ENCODE peak calls at places on chromosomes 16 and 17, in four cellular contexts. D is HepG2, R is ovary, H is K562. N is an unnamed sample. For H3K36me3, the result is how much of the 10 kb centered on the place peaks cover.

GRCh38 chr17:6831662-6832263 is at the start of gene TEKT1:
- DNase-seq in R (peak), D (peak), H (no peak), N (peak)

GRCh38 chr16:2955438-2955778 is 8.7 kb upstream of the KREMEN2 start:
- DNase-seq in H (no peak), D (no peak), R (no peak), N (no peak)

GRCh38 chr16:66881014-66881417 is 701 bp downstream of the PDP2 start:
- DNase-seq in H (no peak), D (no peak), R (peak), N (no peak)

GRCh38 chr17:73393962-73394361 is 82.2 kb upstream of the CDC42EP4 start:
- DNase-seq in D (peak), H (no peak), R (no peak), N (no peak)

GRCh38 chr17:57433396-57433944 is 177.1 kb downstream of the MSI2 start:
- DNase-seq in R (no peak), H (no peak), D (no peak), N (no peak)

GRCh38 chr17:725084-725483 is 7.3 kb upstream of the TLCD3A start:
- DNase-seq in R (no peak), H (no peak), D (no peak), N (no peak)

GRCh38 chr17:74296548-74296936 is 22.5 kb downstream of the DNAI2 start:
- DNase-seq in H (peak), D (peak), R (peak), N (peak)

GRCh38 chr16:87333101-87333500 is 15.9 kb upstream of the C16orf95 start:
- DNase-seq in D (no peak), H (no peak), R (no peak), N (peak)

GRCh38 chr17:7010523-7010922 is 1.9 kb upstream of the RNASEK start:
- DNase-seq in D (no peak), H (no peak), R (no peak), N (no peak)

GRCh38 chr17:81484195-81484979 is 28.2 kb downstream of the ACTG1 start:
- DNase-seq in H (peak), D (peak), R (peak), N (peak)

GRCh38 chr16:74892574-74893461 is 92.1 kb downstream of the WDR59 start:
- DNase-seq in R (no peak), D (no peak), H (no peak), N (no peak)

GRCh38 chr16:7086842-7087616 is 245.6 kb upstream of the RBFOX1 start:
- DNase-seq in H (peak), R (no peak), D (peak), N (no peak)

GRCh38 chr16:82832861-82833260 is 206.1 kb downstream of the CDH13 start:
- DNase-seq in R (no peak), D (no peak), H (no peak), N (no peak)

GRCh38 chr17:28570716-28571254 is 539 bp downstream of the PIGS start:
- DNase-seq in D (peak), R (peak), H (peak), N (no peak)

GRCh38 chr16:48188449-48189102 is 32.8 kb upstream of the ABCC12 start:
- DNase-seq in H (no peak), D (peak), R (no peak), N (peak)

GRCh38 chr17:47204722-47205418 is 4.3 kb upstream of the MYL4 start:
- DNase-seq in D (no peak), H (no peak), R (no peak), N (no peak)

GRCh38 chr16:65523258-65523950 is 401.5 kb upstream of the CDH11 start:
- DNase-seq in D (no peak), R (no peak), H (no peak), N (no peak)

GRCh38 chr17:59155439-59156177 is at the start of gene PRR11:
- DNase-seq in H (peak), R (peak), D (peak), N (peak)

GRCh38 chr17:50624321-50624935 is 10.3 kb upstream of the ABCC3 start:
- DNase-seq in R (no peak), H (no peak), D (no peak), N (no peak)

GRCh38 chr16:54282202-54282922 is 4.2 kb downstream of the IRX3 start:
- DNase-seq in D (no peak), H (peak), R (no peak), N (peak)

GRCh38 chr17:13287226-13287625 is 269.4 kb upstream of the ELAC2 start:
- DNase-seq in R (no peak), D (no peak), H (no peak), N (no peak)

GRCh38 chr16:68973611-68974120 is 130.3 kb downstream of the TANGO6 start:
- DNase-seq in R (no peak), D (no peak), H (no peak), N (no peak)

GRCh38 chr17:10875984-10876555 is 38.2 kb upstream of the PIRT start:
- DNase-seq in H (peak), D (peak), R (peak), N (peak)

GRCh38 chr16:77501260-77501659 is 66.4 kb upstream of the ADAMTS18 start:
- DNase-seq in H (no peak), R (no peak), D (no peak), N (no peak)

GRCh38 chr17:78113804-78114785 is 14.5 kb downstream of the TMC6 start:
- DNase-seq in R (no peak), H (no peak), D (no peak), N (no peak)

GRCh38 chr17:37698856-37699255 is 46.0 kb downstream of the HNF1B start:
- DNase-seq in H (no peak), D (no peak), R (no peak), N (no peak)

GRCh38 chr17:82801377-82801970 is 38.3 kb downstream of the ZNF750 start:
- DNase-seq in D (no peak), R (no peak), H (no peak), N (no peak)

GRCh38 chr17:82803606-82804005 is 36.2 kb downstream of the ZNF750 start:
- DNase-seq in R (no peak), D (no peak), H (no peak), N (no peak)

GRCh38 chr17:82802141-82802540 is 37.7 kb downstream of the ZNF750 start:
- DNase-seq in H (no peak), R (no peak), D (no peak), N (no peak)

GRCh38 chr17:82804442-82805191 is 35.2 kb downstream of the ZNF750 start:
- DNase-seq in D (no peak), H (no peak), R (peak), N (peak)

DNA sequence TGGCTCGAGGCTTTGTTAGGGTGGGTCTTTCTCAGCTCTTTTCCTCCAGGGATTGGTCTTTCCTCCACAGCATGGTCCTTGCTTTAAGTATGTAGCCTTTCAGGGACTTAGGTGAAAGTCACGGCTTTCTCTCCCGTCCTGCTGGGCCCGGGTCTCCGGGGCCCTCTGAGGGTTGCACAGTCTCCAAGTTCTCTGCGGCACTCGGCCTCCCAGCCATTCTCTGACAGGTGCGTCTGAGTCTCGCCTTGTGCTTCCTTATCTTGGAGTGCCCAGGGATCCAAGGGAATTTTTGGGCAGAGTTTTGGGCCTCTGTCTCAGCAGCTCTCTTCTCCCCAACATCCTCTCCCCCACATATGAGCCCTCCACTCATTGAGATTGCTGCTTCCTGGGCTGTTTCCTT is 36.6 kb downstream of the ZNF750 start:
- DNase-seq in H (no peak), R (no peak), D (no peak), N (no peak)
- H3K36me3 ChIP-seq in H (under half), R (under half), D (under half), N (under half)

DNA sequence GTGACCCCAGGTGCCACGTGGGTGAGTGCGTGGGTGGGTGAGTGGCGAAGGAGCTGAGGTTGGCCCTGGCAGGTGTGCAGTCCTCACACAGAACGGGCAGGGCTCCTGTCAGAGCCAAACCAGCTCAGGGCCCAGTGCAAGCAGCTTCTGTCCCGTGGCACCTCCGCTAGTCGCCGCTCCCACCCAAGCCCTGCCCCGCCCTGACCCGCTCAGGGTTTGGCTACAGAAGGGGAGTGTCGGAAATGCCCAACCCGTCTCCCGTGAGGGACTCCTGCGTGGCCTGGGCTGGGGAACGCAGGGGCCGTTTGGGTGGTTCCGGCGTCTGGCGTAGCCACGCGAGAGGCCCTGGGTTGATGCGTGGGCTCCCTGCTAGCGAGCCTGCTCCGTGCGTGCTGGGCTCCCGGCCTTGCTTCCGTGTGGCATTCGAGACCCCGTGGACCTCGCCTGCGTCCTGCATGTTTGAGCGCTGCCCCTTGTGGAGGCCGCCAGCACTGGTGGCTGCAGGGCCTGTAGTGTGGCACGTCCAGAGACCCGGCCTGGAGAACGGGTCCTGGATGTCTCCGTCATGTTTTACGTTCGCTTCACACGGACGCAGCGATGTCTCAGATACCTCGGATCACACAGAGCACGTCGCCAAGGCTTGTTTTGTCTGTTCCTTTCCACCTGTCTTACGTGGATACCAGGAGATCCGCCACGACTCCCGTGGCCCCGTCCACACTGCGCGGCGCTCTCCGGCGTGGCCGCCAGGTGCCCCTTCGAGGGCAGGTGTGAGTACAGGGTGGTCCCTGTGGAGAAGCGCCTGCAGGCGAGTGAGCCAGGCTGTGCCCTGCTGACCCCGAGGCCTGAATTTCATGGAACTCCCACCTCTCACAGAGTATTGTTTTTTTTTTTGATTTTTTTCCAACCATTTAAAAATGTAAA is 10.2 kb downstream of the CAPN15 start:
- DNase-seq in H (no peak), D (no peak), R (no peak), N (no peak)
- TF ChIP-seq CTCF in H (no peak), D (peak), R (no peak), N (no peak)

GRCh38 chr17:4073983-4074830 is 68.6 kb downstream of the ZZEF1 start:
- DNase-seq in H (no peak), R (no peak), D (no peak), N (no peak)
- TF ChIP-seq EP300 in H (no peak), R (no peak), D (no peak), N (no peak)

GRCh38 chr16:90034504-90034903 is 15.2 kb upstream of the DBNDD1 start:
- DNase-seq in R (no peak), D (no peak), H (no peak), N (no peak)

GRCh38 chr16:90032664-90033346 is 13.5 kb upstream of the DBNDD1 start:
- DNase-seq in D (no peak), R (no peak), H (no peak), N (no peak)

GRCh38 chr16:90031931-90032663 is 12.8 kb upstream of the DBNDD1 start:
- DNase-seq in H (peak), D (no peak), R (no peak), N (no peak)

GRCh38 chr16:90028985-90029384 is 9.7 kb upstream of the DBNDD1 start:
- DNase-seq in D (no peak), R (no peak), H (no peak), N (no peak)

DNA sequence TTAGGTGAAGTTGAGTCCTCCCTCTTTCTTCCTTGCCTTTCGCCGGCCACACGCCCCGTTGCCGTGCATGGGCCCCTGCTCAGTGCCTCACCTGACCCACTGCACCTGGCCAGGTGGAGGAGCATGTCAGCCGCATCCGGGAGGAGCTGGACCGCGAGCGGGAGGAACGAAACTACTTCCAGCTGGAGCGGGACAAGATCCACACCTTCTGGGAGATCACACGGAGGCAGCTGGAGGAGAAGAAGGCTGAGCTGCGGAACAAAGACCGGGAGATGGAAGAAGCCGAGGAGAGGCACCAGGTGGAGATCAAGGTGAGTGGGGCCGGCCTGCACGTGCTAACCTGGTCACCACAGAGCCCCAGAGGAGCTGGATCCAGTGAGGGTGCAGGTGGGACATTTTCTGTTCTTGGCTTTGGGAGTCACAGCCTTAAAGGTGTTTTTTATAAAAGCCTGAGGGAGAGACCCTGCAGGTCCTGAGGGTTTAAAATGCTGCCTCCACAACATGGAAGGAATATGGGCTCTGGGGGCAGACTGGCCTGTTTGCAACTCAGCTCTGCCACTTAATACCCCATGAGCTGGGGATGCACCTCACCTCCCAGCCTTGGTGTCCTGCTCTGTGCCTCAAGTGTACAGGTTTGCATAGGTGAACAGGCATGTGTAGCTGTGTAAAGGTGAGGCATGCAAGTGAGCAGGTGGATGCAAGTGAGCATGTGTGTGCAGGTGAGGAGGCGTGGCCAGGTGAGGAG is 12.1 kb upstream of the DBNDD1 start:
- DNase-seq in H (no peak), R (no peak), D (no peak), N (no peak)
- H3K36me3 ChIP-seq in H (half or more), R (under half), D (under half), N (under half)

GRCh38 chr17:79950711-79951110 is 85.0 kb downstream of the TBC1D16 start:
- DNase-seq in H (no peak), D (no peak), R (peak), N (no peak)

GRCh38 chr17:79950306-79950705 is 85.4 kb downstream of the TBC1D16 start:
- DNase-seq in D (no peak), R (peak), H (no peak), N (peak)

GRCh38 chr17:79952265-79952877 is 83.3 kb downstream of the TBC1D16 start:
- DNase-seq in H (no peak), D (no peak), R (peak), N (peak)

GRCh38 chr17:79952915-79953314 is 82.8 kb downstream of the TBC1D16 start:
- DNase-seq in R (peak), H (no peak), D (peak), N (no peak)

DNA sequence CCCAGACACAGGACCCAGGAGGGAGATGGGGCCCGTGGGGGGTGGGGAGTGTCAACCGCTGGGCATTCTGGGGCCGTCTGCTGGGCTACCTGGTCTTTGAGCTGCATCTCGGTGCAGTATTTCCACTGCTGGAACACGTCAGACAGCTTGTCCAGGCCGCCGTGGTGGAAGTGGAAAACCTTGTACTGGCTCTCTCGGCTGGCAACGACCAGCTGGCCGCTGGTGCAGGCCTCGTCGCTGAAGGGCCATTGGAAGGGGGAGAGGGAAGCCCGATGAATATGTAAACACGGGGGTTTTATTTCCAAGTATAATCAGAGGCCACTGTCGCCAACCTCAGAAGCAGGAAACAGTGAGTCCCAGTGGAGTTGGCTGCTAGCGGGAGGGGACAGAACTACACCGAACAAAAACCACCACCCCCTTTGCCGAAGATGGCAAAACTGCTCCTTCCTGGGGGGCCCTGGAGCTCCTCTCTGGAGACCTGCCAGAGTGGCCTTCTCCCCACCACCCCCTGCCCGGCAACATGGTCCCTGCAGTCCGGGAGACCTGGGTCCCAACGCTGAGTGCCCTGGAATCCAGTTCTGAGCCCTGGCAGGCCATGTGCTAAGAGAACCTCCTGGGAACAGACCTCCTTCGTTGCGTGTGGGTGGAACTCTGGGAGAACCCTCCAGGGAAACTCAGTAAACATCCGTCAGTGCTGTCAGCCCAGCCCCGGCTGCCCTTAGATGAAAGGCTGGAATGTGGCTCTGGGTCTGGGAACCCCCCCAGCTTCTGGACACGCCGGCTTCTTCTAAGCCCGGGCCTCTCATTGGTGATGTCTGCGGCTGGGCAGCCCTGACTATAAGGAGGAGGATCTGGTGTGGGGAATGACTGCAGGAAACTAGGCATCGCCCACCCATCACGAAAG is 84.1 kb downstream of the TBC1D16 start:
- DNase-seq in R (peak), H (no peak), D (peak), N (peak)
- TF ChIP-seq CTCF in R (no peak), H (no peak), D (no peak), N (no peak)

GRCh38 chr16:17605784-17606183 is 135.0 kb upstream of the XYLT1 start:
- DNase-seq in D (no peak), H (no peak), R (no peak), N (no peak)

GRCh38 chr16:17603614-17604013 is 132.9 kb upstream of the XYLT1 start:
- DNase-seq in H (no peak), R (no peak), D (no peak), N (no peak)

GRCh38 chr16:17607075-17607509 is 136.3 kb upstream of the XYLT1 start:
- DNase-seq in R (no peak), D (no peak), H (no peak), N (no peak)

GRCh38 chr16:17607624-17608023 is 136.9 kb upstream of the XYLT1 start:
- DNase-seq in D (no peak), R (no peak), H (no peak), N (no peak)

GRCh38 chr16:17606460-17606859 is 135.7 kb upstream of the XYLT1 start:
- DNase-seq in D (no peak), H (no peak), R (no peak), N (no peak)
- TF ChIP-seq EP300 in D (no peak), H (no peak), R (no peak), N (no peak)

GRCh38 chr17:31788956-31789355 is 70.1 kb downstream of the COPRS start:
- DNase-seq in H (no peak), D (no peak), R (no peak), N (no peak)

GRCh38 chr17:31787082-31787481 is 72.0 kb downstream of the COPRS start:
- DNase-seq in R (no peak), H (no peak), D (no peak), N (no peak)

GRCh38 chr17:31788571-31788946 is 70.5 kb downstream of the COPRS start:
- DNase-seq in H (no peak), R (no peak), D (no peak), N (no peak)

GRCh38 chr17:31789707-31790505 is 69.1 kb downstream of the COPRS start:
- DNase-seq in R (no peak), H (no peak), D (no peak), N (no peak)

DNA sequence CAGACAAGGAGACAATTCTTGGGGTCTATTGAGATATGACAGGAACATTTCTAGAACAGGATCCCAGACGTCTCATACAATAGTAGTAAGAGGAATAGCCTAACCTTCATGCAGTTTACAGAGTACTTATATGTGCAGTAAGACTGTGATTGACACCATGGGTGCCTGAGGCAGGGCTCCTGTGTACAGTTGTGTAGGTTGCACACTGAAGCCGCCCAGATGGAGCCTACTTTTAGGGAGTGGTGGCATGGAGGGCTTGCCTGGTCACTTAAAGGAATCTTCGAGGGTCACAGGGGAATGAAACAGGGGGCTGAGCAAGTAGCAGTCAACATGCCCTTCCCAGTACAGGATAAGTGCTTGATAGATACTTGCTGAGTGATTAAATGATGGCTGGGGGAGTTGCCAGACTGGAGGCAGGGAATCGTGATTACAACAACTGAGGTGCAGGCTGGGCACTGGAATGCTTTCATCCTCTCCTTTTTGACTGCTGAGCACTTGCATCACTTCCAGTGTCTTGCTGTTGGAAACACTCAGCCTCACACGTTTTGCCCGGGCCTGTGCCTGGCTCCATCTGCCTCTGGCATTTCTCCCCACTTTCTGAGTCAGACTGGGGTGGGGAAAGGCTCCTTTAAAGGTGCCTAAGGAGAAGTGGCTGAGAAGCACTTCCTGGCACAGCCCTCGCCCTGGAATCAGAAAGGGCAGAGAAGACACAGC is 71.0 kb downstream of the COPRS start:
- DNase-seq in R (no peak), D (peak), H (no peak), N (no peak)
- H3K36me3 ChIP-seq in R (under half), D (under half), H (under half), N (under half)

GRCh38 chr16:84612686-84613085 is 5.2 kb downstream of the COTL1 start:
- DNase-seq in H (no peak), R (no peak), D (no peak), N (no peak)
- TF ChIP-seq CTCF in H (no peak), R (no peak), D (no peak), N (no peak)

N was measured in upper lobe of left lung.